ENCODE peak calls at places on chromosomes 5 and 9, in six cellular contexts. One of them, this sample, is unnamed.

GRCh38 chr5:165138261-165138660 is 1632.8 kb downstream of the MAT2B start:
- DNase-seq in H9: no peak
- DNase-seq in BE2C: no peak
- DNase-seq in heart left ventricle: no peak
- DNase-seq in tibial artery: no peak
- DNase-seq in vagina: no peak
- DNase-seq in this sample: no peak

GRCh38 chr5:105088961-105089360 is 1526.4 kb upstream of the NUDT12 start:
- DNase-seq in H9: no peak
- DNase-seq in heart left ventricle: no peak
- DNase-seq in tibial artery: no peak
- DNase-seq in vagina: no peak
- DNase-seq in BE2C: no peak
- DNase-seq in this sample: no peak

GRCh38 chr5:110973510-110973909 is 98.0 kb upstream of the TSLP start:
- DNase-seq in vagina: no peak
- DNase-seq in tibial artery: no peak
- DNase-seq in BE2C: no peak
- DNase-seq in H9: no peak
- DNase-seq in heart left ventricle: no peak
- DNase-seq in this sample: no peak

GRCh38 chr9:112886351-112886750 is 4.3 kb downstream of the SLC46A2 start:
- DNase-seq in H9: no peak
- DNase-seq in heart left ventricle: no peak
- DNase-seq in vagina: no peak
- DNase-seq in BE2C: no peak
- DNase-seq in tibial artery: no peak
- DNase-seq in this sample: no peak

GRCh38 chr9:87718231-87718630 is 7.7 kb upstream of the CTSL start:
- DNase-seq in heart left ventricle: no peak
- DNase-seq in BE2C: no peak
- DNase-seq in tibial artery: no peak
- DNase-seq in vagina: no peak
- DNase-seq in H9: no peak
- DNase-seq in this sample: no peak

GRCh38 chr9:107158321-107158720 is 124.8 kb upstream of the RAD23B start:
- DNase-seq in vagina: no peak
- DNase-seq in tibial artery: no peak
- DNase-seq in BE2C: peak; percentile 52
- DNase-seq in H9: peak; percentile 78
- DNase-seq in heart left ventricle: no peak
- DNase-seq in this sample: no peak

GRCh38 chr9:132125944-132126720 is 35.7 kb upstream of the NTNG2 start:
- DNase-seq in tibial artery: no peak
- DNase-seq in H9: no peak
- DNase-seq in vagina: no peak
- DNase-seq in BE2C: no peak
- DNase-seq in heart left ventricle: no peak
- DNase-seq in this sample: no peak

GRCh38 chr5:122906768-122907167 is 61.4 kb downstream of the SNX24 start:
- DNase-seq in vagina: no peak
- DNase-seq in heart left ventricle: no peak
- DNase-seq in tibial artery: no peak
- DNase-seq in H9: no peak
- DNase-seq in BE2C: no peak
- DNase-seq in this sample: no peak

GRCh38 chr5:164921722-164922121 is 1416.3 kb downstream of the MAT2B start:
- DNase-seq in H9: no peak
- DNase-seq in BE2C: no peak
- DNase-seq in heart left ventricle: no peak
- DNase-seq in vagina: no peak
- DNase-seq in tibial artery: no peak
- DNase-seq in this sample: no peak

GRCh38 chr9:91211919-91212318 is 149.8 kb downstream of the AUH start:
- DNase-seq in heart left ventricle: no peak
- DNase-seq in H9: no peak
- DNase-seq in tibial artery: no peak
- DNase-seq in BE2C: no peak
- DNase-seq in vagina: no peak
- DNase-seq in this sample: no peak

GRCh38 chr9:89482950-89483349 is 15.0 kb downstream of the SEMA4D start:
- DNase-seq in H9: no peak
- DNase-seq in BE2C: no peak
- DNase-seq in vagina: no peak
- DNase-seq in heart left ventricle: no peak
- DNase-seq in tibial artery: no peak
- DNase-seq in this sample: no peak

GRCh38 chr5:135584918-135585317 is 6.1 kb upstream of the CXCL14 start:
- DNase-seq in BE2C: no peak
- DNase-seq in H9: no peak
- DNase-seq in heart left ventricle: no peak
- DNase-seq in tibial artery: no peak
- DNase-seq in vagina: no peak
- DNase-seq in this sample: no peak

GRCh38 chr5:137751869-137752491 is 2.2 kb downstream of the HNRNPA0 start:
- DNase-seq in tibial artery: no peak
- DNase-seq in vagina: no peak
- DNase-seq in BE2C: peak; percentile 33
- DNase-seq in H9: no peak
- DNase-seq in heart left ventricle: no peak
- DNase-seq in this sample: no peak

GRCh38 chr9:93148721-93149120 is 14.7 kb upstream of the NINJ1 start:
- DNase-seq in heart left ventricle: no peak
- DNase-seq in BE2C: no peak
- DNase-seq in H9: no peak
- DNase-seq in tibial artery: no peak
- DNase-seq in vagina: no peak
- DNase-seq in this sample: no peak

GRCh38 chr9:130235558-130236435 is 29.8 kb upstream of the HMCN2 start:
- DNase-seq in H9: peak; percentile 77
- DNase-seq in vagina: no peak
- DNase-seq in tibial artery: peak; percentile 86
- DNase-seq in BE2C: peak; percentile 79
- DNase-seq in heart left ventricle: peak; percentile 65
- DNase-seq in this sample: peak; percentile 36

DNA sequence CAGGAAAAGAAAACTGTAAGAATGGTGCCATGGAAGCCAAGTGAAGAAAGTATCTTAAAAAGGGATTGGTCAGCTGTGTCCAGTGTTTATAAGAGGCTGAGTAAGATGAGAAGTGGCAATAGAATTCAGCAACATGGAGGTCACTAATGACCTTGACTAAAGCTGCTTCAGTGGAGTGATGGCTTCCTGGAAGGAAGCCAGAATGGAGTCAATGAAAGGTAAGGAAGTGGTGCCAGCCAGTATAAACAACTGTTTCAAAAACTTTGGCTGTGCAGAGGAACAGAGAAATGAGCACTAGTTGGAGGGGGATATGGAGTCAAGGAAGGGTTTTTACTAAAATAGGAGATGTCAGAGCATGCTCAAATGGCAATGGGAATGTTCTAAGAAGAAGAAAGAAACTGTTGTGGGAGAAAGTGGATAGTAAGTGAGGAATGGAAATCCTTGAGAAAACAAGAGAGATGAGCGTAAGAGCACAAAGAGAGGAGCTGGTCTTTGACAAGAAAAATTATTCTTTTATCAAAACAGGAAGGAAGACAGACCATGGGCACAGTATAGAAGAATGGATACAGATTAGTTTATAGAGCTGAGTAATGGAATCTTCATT is 11.1 kb upstream of the NRG2 start:
- DNase-seq in heart left ventricle: no peak
- DNase-seq in vagina: no peak
- DNase-seq in H9: no peak
- DNase-seq in tibial artery: no peak
- DNase-seq in BE2C: no peak
- DNase-seq in this sample: no peak
- TF ChIP-seq CTCF in heart left ventricle: no peak
- TF ChIP-seq CTCF in vagina: no peak
- TF ChIP-seq CTCF in H9: no peak
- TF ChIP-seq CTCF in tibial artery: no peak
- TF ChIP-seq CTCF in BE2C: no peak
- TF ChIP-seq CTCF in this sample: no peak

GRCh38 chr9:34224349-34224748 is 45.5 kb downstream of the UBAP1 start:
- DNase-seq in heart left ventricle: no peak
- DNase-seq in tibial artery: no peak
- DNase-seq in H9: no peak
- DNase-seq in vagina: no peak
- DNase-seq in BE2C: no peak
- DNase-seq in this sample: no peak

GRCh38 chr9:34220218-34220617 is 41.4 kb downstream of the UBAP1 start:
- DNase-seq in BE2C: no peak
- DNase-seq in tibial artery: no peak
- DNase-seq in H9: no peak
- DNase-seq in vagina: no peak
- DNase-seq in heart left ventricle: no peak
- DNase-seq in this sample: no peak

GRCh38 chr9:34216325-34216724 is 37.5 kb downstream of the UBAP1 start:
- DNase-seq in BE2C: no peak
- DNase-seq in tibial artery: no peak
- DNase-seq in heart left ventricle: no peak
- DNase-seq in H9: no peak
- DNase-seq in vagina: no peak
- DNase-seq in this sample: no peak

GRCh38 chr9:34218452-34218851 is 39.6 kb downstream of the UBAP1 start:
- DNase-seq in H9: no peak
- DNase-seq in heart left ventricle: no peak
- DNase-seq in BE2C: no peak
- DNase-seq in vagina: no peak
- DNase-seq in tibial artery: no peak
- DNase-seq in this sample: no peak

DNA sequence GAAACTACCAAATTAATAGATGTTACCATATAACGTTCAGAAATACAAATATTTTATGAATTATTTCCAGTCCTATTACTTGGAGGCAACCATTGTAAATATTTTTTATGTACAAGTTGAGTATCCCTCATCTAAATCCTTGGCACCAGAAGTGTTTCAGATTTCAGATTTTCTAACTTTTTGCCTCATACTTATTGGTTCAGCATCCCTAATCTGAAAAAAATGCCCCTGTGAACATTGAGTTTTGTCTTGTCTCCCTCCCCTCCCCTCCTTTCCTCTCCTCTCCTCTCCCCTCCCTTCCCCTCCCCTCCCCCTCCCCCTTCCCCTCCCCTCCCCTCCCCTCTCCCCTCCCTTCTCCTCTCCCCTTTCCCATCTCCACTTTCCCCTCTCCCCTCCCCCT is 40.6 kb downstream of the UBAP1 start:
- DNase-seq in vagina: no peak
- DNase-seq in heart left ventricle: no peak
- DNase-seq in tibial artery: no peak
- DNase-seq in H9: no peak
- DNase-seq in BE2C: no peak
- DNase-seq in this sample: no peak
- H3K4me1 ChIP-seq in vagina: peaks cover 9% of the 10 kb centered on the region
- H3K4me1 ChIP-seq in heart left ventricle: no peaks in the 10 kb centered on the region
- H3K4me1 ChIP-seq in tibial artery: no peaks in the 10 kb centered on the region
- H3K4me1 ChIP-seq in H9: no peaks in the 10 kb centered on the region
- H3K4me1 ChIP-seq in BE2C: peaks cover 4% of the 10 kb centered on the region
- H3K4me1 ChIP-seq in this sample: no peaks in the 10 kb centered on the region

GRCh38 chr5:4875942-4876341 is 264.2 kb upstream of the ADAMTS16 start:
- DNase-seq in heart left ventricle: no peak
- DNase-seq in tibial artery: no peak
- DNase-seq in H9: no peak
- DNase-seq in vagina: peak; percentile 72
- DNase-seq in BE2C: no peak
- DNase-seq in this sample: no peak
- H3K9me3 ChIP-seq in heart left ventricle: no peaks in the 10 kb centered on the region
- H3K9me3 ChIP-seq in tibial artery: no peaks in the 10 kb centered on the region
- H3K9me3 ChIP-seq in H9: no peaks in the 10 kb centered on the region
- H3K9me3 ChIP-seq in vagina: no peaks in the 10 kb centered on the region
- H3K9me3 ChIP-seq in BE2C: no peaks in the 10 kb centered on the region
- H3K9me3 ChIP-seq in this sample: no peaks in the 10 kb centered on the region

DNA sequence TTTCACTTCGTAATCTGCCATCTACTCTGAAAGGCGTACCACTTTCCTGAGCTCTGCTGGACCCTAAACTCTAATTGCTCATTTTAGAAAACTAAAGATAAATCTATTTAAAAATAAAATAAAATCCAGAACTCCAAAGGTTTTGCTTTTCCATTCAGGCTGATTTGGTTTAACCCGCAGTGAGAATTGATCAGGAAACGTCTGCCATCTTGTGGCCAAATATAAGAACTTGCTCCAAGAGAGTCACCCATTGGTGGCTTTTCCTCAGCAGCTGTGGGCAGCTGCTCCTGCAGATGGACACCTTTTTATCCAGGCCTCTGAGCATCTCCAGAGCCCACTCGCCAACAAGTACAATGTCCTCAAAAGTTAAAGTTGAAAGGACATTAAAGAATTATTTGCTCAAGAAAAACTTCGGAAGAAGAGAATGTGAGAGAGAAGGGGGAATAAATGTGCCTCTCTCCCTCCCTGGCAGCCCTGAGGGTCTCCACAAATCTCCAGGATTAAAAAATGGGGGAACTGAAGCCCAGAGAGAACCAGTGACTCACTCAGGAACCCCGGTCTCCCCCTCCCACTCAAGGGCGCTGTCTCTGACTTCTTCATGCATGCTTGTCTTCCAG is 4.1 kb downstream of the SAXO1 start:
- DNase-seq in heart left ventricle: peak; percentile 38
- DNase-seq in BE2C: peak; percentile 56
- DNase-seq in tibial artery: no peak
- DNase-seq in vagina: no peak
- DNase-seq in H9: peak; percentile 61
- DNase-seq in this sample: peak; percentile 52
- TF ChIP-seq CTCF in heart left ventricle: peak; percentile 84
- TF ChIP-seq CTCF in BE2C: peak; percentile 72
- TF ChIP-seq CTCF in tibial artery: peak; percentile 71
- TF ChIP-seq CTCF in vagina: peak; percentile 87
- TF ChIP-seq CTCF in H9: peak; percentile 87
- TF ChIP-seq CTCF in this sample: peak; percentile 66

GRCh38 chr9:134768332-134769083 is 112.1 kb upstream of the FCN2 start:
- DNase-seq in H9: no peak
- DNase-seq in BE2C: no peak
- DNase-seq in heart left ventricle: peak; percentile 43
- DNase-seq in vagina: no peak
- DNase-seq in tibial artery: no peak
- DNase-seq in this sample: peak; percentile 20

GRCh38 chr9:134765785-134766184 is 114.8 kb upstream of the FCN2 start:
- DNase-seq in BE2C: no peak
- DNase-seq in tibial artery: no peak
- DNase-seq in vagina: no peak
- DNase-seq in heart left ventricle: no peak
- DNase-seq in H9: no peak
- DNase-seq in this sample: no peak

GRCh38 chr9:134760750-134761420 is 119.3 kb downstream of the COL5A1 start:
- DNase-seq in vagina: no peak
- DNase-seq in tibial artery: no peak
- DNase-seq in heart left ventricle: no peak
- DNase-seq in BE2C: no peak
- DNase-seq in H9: no peak
- DNase-seq in this sample: no peak

GRCh38 chr9:134766587-134766986 is 114.0 kb upstream of the FCN2 start:
- DNase-seq in tibial artery: no peak
- DNase-seq in BE2C: no peak
- DNase-seq in H9: no peak
- DNase-seq in vagina: no peak
- DNase-seq in heart left ventricle: no peak
- DNase-seq in this sample: no peak

GRCh38 chr9:134764870-134765269 is 115.7 kb upstream of the FCN2 start:
- DNase-seq in BE2C: no peak
- DNase-seq in heart left ventricle: no peak
- DNase-seq in vagina: no peak
- DNase-seq in H9: no peak
- DNase-seq in tibial artery: no peak
- DNase-seq in this sample: no peak
- H3K4me1 ChIP-seq in BE2C: peaks cover 4% of the 10 kb centered on the region
- H3K4me1 ChIP-seq in heart left ventricle: no peaks in the 10 kb centered on the region
- H3K4me1 ChIP-seq in vagina: peaks cover 8% of the 10 kb centered on the region
- H3K4me1 ChIP-seq in H9: no peaks in the 10 kb centered on the region
- H3K4me1 ChIP-seq in tibial artery: no peaks in the 10 kb centered on the region
- H3K4me1 ChIP-seq in this sample: no peaks in the 10 kb centered on the region